ENCODE peak calls at places on chromosomes 3 and 15, in four cellular contexts. B, O, J and A are unnamed samples.

GRCh38 chr15:43977072-43977884 is 150.5 kb downstream of the WDR76 start:
- DNase-seq in B (no peak), O (no peak), J (no peak), A (no peak)

GRCh38 chr3:194984624-194985023 is 286.3 kb downstream of the XXYLT1 start:
- DNase-seq in B (no peak), O (no peak), J (no peak), A (no peak)

GRCh38 chr15:67833504-67834248 is 6.2 kb downstream of the RNU6-1 start:
- DNase-seq in B (no peak), O (no peak), J (peak; percentile 72), A (no peak)

GRCh38 chr3:139764936-139765335 is 87.2 kb upstream of the NMNAT3 start:
- DNase-seq in B (no peak), O (peak; percentile 66), J (no peak), A (peak; percentile 98)

GRCh38 chr3:41652931-41653330 is 309.0 kb downstream of the ULK4 start:
- DNase-seq in B (no peak), O (peak; percentile 20), J (no peak), A (peak; percentile 14)

GRCh38 chr15:60972301-60972700 is 256.8 kb downstream of the RORA start:
- DNase-seq in B (no peak), O (peak; percentile 99), J (no peak), A (peak; percentile 89)

GRCh38 chr3:99499235-99499798 is 139.1 kb upstream of the COL8A1 start:
- DNase-seq in B (no peak), O (peak; percentile 73), J (no peak), A (peak; percentile 75)

GRCh38 chr3:94092080-94092479 is 29.2 kb downstream of the NSUN3 start:
- DNase-seq in B (no peak), O (no peak), J (no peak), A (no peak)

GRCh38 chr3:122714269-122714668 is 33.6 kb downstream of the PARP14 start:
- DNase-seq in B (no peak), O (no peak), J (no peak), A (no peak)

GRCh38 chr3:5304789-5305680 is 117.5 kb downstream of the EDEM1 start:
- DNase-seq in B (no peak), O (peak; percentile 44), J (no peak), A (peak; percentile 20)

GRCh38 chr3:111621535-111621934 is 26.4 kb upstream of the ZBED2 start:
- DNase-seq in B (no peak), O (no peak), J (no peak), A (no peak)

GRCh38 chr3:184175506-184175905 is 851 bp downstream of the AP2M1 start:
- DNase-seq in B (no peak), O (no peak), J (peak; percentile 38), A (no peak)

GRCh38 chr3:63977893-63978292 is 45.4 kb downstream of the PSMD6 start:
- DNase-seq in B (no peak), O (no peak), J (no peak), A (no peak)

GRCh38 chr15:56982987-56983386 is 64.5 kb downstream of the TCF12 start:
- DNase-seq in B (no peak), O (no peak), J (no peak), A (no peak)

GRCh38 chr3:11273945-11274344 is 1.7 kb downstream of the ATG7 start:
- DNase-seq in B (no peak), O (no peak), J (no peak), A (no peak)

GRCh38 chr15:93028111-93028631 is 60.8 kb downstream of the RGMA start:
- DNase-seq in B (no peak), O (no peak), J (peak; percentile 55), A (no peak)

GRCh38 chr15:40856736-40857135 is 12.9 kb downstream of the SPINT1 start:
- DNase-seq in B (no peak), O (no peak), J (no peak), A (no peak)

GRCh38 chr15:29925227-29926082 is 103.2 kb upstream of the TJP1 start:
- DNase-seq in B (no peak), O (peak; percentile 80), J (peak; percentile 94), A (peak; percentile 86)

GRCh38 chr3:12336099-12336498 is 47.2 kb downstream of the PPARG start:
- DNase-seq in B (no peak), O (no peak), J (no peak), A (peak; percentile 9)

GRCh38 chr15:76190070-76190564 is 121.2 kb downstream of the ETFA start:
- DNase-seq in B (no peak), O (no peak), J (no peak), A (no peak)

GRCh38 chr15:78993931-78994530 is 49.2 kb upstream of the CTSH start:
- DNase-seq in B (no peak), O (no peak), J (no peak), A (no peak)

GRCh38 chr3:112086857-112087524 is 802 bp downstream of the C3orf52 start:
- DNase-seq in B (no peak), O (peak; percentile 57), J (no peak), A (no peak)

GRCh38 chr15:100788080-100788730 is 91.4 kb upstream of the ALDH1A3 start:
- DNase-seq in B (no peak), O (no peak), J (no peak), A (no peak)

GRCh38 chr15:41115088-41115651 is 910 bp downstream of the INO80 start:
- DNase-seq in B (no peak), O (peak; percentile 35), J (no peak), A (peak; percentile 23)

GRCh38 chr3:38168151-38168987 is 3.0 kb downstream of the OXSR1 start:
- DNase-seq in B (no peak), O (peak; percentile 67), J (peak; percentile 77), A (peak; percentile 57)
- H3K4me3 ChIP-seq in B (no peak overlapping the region), O (peak overlapping the region; percentile 32), J (peak overlapping the region; percentile 3), A (peak overlapping the region; percentile 5)

GRCh38 chr15:64703632-64703959 is 71.8 kb downstream of the RBPMS2 start:
- DNase-seq in B (no peak), O (no peak), J (no peak), A (no peak)
- H3K27ac ChIP-seq in B (peak overlapping the region; percentile 96), O (peak overlapping the region; percentile 80), J (peak overlapping the region; percentile 32), A (peak overlapping the region; percentile 34)

GRCh38 chr3:169619793-169620192 is 43.7 kb downstream of the MECOM start:
- DNase-seq in B (no peak), O (no peak), J (no peak), A (no peak)

GRCh38 chr3:169613895-169614294 is 49.6 kb downstream of the MECOM start:
- DNase-seq in B (no peak), O (no peak), J (no peak), A (no peak)

GRCh38 chr3:169613053-169613803 is 50.3 kb downstream of the MECOM start:
- DNase-seq in B (no peak), O (no peak), J (no peak), A (no peak)

GRCh38 chr3:169618894-169619792 is 44.4 kb downstream of the MECOM start:
- DNase-seq in B (no peak), O (no peak), J (no peak), A (no peak)

GRCh38 chr3:169615833-169616232 is 47.7 kb downstream of the MECOM start:
- DNase-seq in B (no peak), O (no peak), J (no peak), A (no peak)
- TF ChIP-seq CTCF in B (no peak), O (no peak), J (no peak), A (no peak)

GRCh38 chr3:102673271-102674115 is 238.7 kb downstream of the ZPLD1 start:
- DNase-seq in B (no peak), O (peak; percentile 21), J (no peak), A (peak; percentile 22)
- H3K4me3 ChIP-seq in B (no peak overlapping the region), O (no peak overlapping the region), J (no peak overlapping the region), A (no peak overlapping the region)

GRCh38 chr3:108474581-108474980 is 35.8 kb downstream of the MYH15 start:
- DNase-seq in B (no peak), O (peak; percentile 89), J (no peak), A (peak; percentile 28)

GRCh38 chr3:108472011-108472591 is 38.3 kb downstream of the MYH15 start:
- DNase-seq in B (no peak), O (peak; percentile 95), J (peak; percentile 74), A (peak; percentile 85)

GRCh38 chr3:108477511-108478147 is 32.8 kb downstream of the MYH15 start:
- DNase-seq in B (no peak), O (peak; percentile 72), J (no peak), A (peak; percentile 40)

GRCh38 chr3:108473711-108474110 is 36.7 kb downstream of the MYH15 start:
- DNase-seq in B (no peak), O (no peak), J (no peak), A (no peak)

GRCh38 chr3:108475220-108475782 is 35.1 kb downstream of the MYH15 start:
- DNase-seq in B (no peak), O (no peak), J (no peak), A (no peak)
- H3K27ac ChIP-seq in B (no peak overlapping the region), O (no peak overlapping the region), J (no peak overlapping the region), A (no peak overlapping the region)

GRCh38 chr3:48561045-48561736 is 2.4 kb downstream of the UCN2 start:
- DNase-seq in B (no peak), O (peak; percentile 64), J (no peak), A (peak; percentile 42)

GRCh38 chr3:48555949-48556795 is 431 bp downstream of the PFKFB4 start:
- DNase-seq in B (no peak), O (no peak), J (peak; percentile 68), A (no peak)

GRCh38 chr3:48560648-48561018 is 2.9 kb downstream of the UCN2 start:
- DNase-seq in B (no peak), O (no peak), J (no peak), A (no peak)

GRCh38 chr3:48556796-48557626 is at the start of gene PFKFB4:
- DNase-seq in B (peak; percentile 97), O (peak; percentile 99), J (peak; percentile 99), A (peak; percentile 99)

DNA sequence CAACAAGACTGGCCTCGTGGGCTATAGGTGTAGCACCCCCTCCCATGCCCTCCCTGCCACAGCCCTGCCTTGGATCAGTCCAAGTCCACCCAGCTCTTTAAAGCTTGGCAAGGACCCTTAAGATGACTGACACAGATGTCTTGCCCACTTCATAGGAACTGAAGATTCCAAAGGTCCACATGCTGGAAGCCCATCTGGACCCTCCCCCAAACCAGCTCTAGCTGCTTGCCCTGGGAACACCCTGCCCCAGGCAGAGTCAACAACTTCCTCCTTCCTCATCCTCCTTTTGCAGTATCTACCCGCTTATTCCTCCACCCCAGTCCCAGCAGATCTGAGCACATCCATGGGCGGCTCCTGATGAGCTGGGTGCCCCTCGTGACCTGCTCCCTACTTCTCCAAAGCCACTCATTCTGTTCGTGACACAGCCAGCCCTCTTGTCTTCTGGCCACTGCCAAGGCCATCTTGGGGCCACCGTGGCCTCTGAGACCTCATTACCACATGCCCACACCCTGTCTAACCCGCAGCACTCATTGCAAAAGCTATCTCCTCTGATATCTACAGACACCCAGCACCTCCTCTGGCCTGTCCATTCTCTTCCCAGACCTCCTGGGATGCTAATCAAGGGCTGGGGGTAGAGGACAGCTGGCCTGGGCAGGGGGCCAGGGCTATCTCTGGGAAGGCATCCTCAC is 2.0 kb upstream of the PFKFB4 start:
- DNase-seq in B (no peak), O (no peak), J (no peak), A (no peak)
- TF ChIP-seq CTCF in B (no peak), O (no peak), J (peak; percentile 65), A (no peak)

GRCh38 chr3:128567705-128568356 is 74.8 kb upstream of the GATA2 start:
- DNase-seq in B (no peak), O (no peak), J (no peak), A (no peak)
- H3K4me3 ChIP-seq in B (no peak overlapping the region), O (no peak overlapping the region), J (no peak overlapping the region), A (no peak overlapping the region)